ENCODE peak calls at places on chromosomes 4 and X, in nine cellular contexts. C is posterior cingulate gyrus; R is activated CD8-positive, alpha-beta memory T cell treated with anti-CD3 and anti-CD28 coated beads for 24 hours; J is Kasumi-1; S is neural progenitor cell; U is GM12865; M is activated CD4-positive, CD25-positive, alpha-beta regulatory T cell; I is occipital lobe; D is activated B cell treated with CpG ODN at 0.5 μM for 24 hours. F is an unnamed sample.

GRCh38 chrX:19554786-19555185 is 39.5 kb upstream of the MAP3K15 start:
- DNase-seq in M (no peak), D (no peak), C (no peak), S (no peak), I (no peak), J (peak; percentile 27), U (peak; percentile 59), R (no peak), F (no peak)

GRCh38 chrX:97401154-97401553 is 517.4 kb downstream of the RPA4 start:
- DNase-seq in C (no peak), U (peak; percentile 83), S (no peak), R (no peak), I (no peak), M (no peak), J (no peak), D (no peak), F (no peak)

GRCh38 chr4:82429728-82430192 is 502 bp downstream of the HNRNPDL start:
- DNase-seq in M (peak; percentile 85), C (no peak), J (no peak), S (peak; percentile 89), U (no peak), I (peak; percentile 77), R (no peak), D (no peak), F (no peak)

GRCh38 chr4:78971326-78971725 is 32.1 kb upstream of the PAQR3 start:
- DNase-seq in J (no peak), I (no peak), R (no peak), C (no peak), S (no peak), D (no peak), M (no peak), U (no peak), F (no peak)

GRCh38 chrX:111411591-111412371 is at the start of gene DCX:
- DNase-seq in R (no peak), U (no peak), C (no peak), M (no peak), S (peak; percentile 70), D (no peak), J (no peak), I (no peak), F (no peak)

GRCh38 chr4:2256156-2256731 is 5.7 kb downstream of the MXD4 start:
- DNase-seq in U (no peak), M (no peak), I (no peak), J (no peak), R (peak; percentile 47), C (peak; percentile 2), S (no peak), D (peak; percentile 11), F (peak; percentile 9)

GRCh38 chrX:150844016-150844415 is 54.5 kb downstream of the CD99L2 start:
- DNase-seq in U (no peak), C (no peak), M (no peak), I (no peak), R (no peak), S (no peak), J (no peak), D (no peak), F (no peak)

GRCh38 chr4:114040319-114041116 is 61.1 kb upstream of the ARSJ start:
- DNase-seq in D (no peak), I (no peak), S (no peak), C (no peak), M (no peak), R (no peak), U (peak; percentile 65), J (no peak), F (no peak)

GRCh38 chr4:73603854-73604584 is 16.2 kb downstream of the RASSF6 start:
- DNase-seq in D (no peak), C (no peak), J (no peak), U (no peak), R (no peak), M (no peak), I (no peak), S (no peak), F (no peak)

GRCh38 chrX:22060451-22060940 is 28.4 kb downstream of the PHEX start:
- DNase-seq in D (no peak), U (peak; percentile 63), R (no peak), M (no peak), J (peak; percentile 0), S (no peak), C (no peak), I (no peak), F (no peak)

GRCh38 chr4:2248821-2249261 is 6.9 kb upstream of the HAUS3 start:
- DNase-seq in U (peak; percentile 0), R (no peak), S (no peak), C (peak; percentile 1), M (no peak), I (no peak), D (peak; percentile 9), J (no peak), F (no peak)

GRCh38 chr4:38322709-38323108 is 341.3 kb upstream of the KLF3 start:
- DNase-seq in S (no peak), R (no peak), J (no peak), U (no peak), C (no peak), M (no peak), D (no peak), I (no peak), F (no peak)

GRCh38 chrX:11190745-11191510 is 79.8 kb downstream of the HCCS start:
- DNase-seq in M (no peak), S (no peak), I (no peak), C (no peak), D (no peak), J (no peak), U (no peak), R (no peak), F (no peak)

GRCh38 chr4:80507507-80507906 is 172.0 kb downstream of the CFAP299 start:
- DNase-seq in C (no peak), M (no peak), U (peak; percentile 17), I (no peak), S (no peak), J (peak; percentile 18), R (no peak), D (no peak), F (no peak)

GRCh38 chr4:175947117-175947722 is 118.4 kb upstream of the WDR17 start:
- DNase-seq in I (no peak), R (no peak), D (no peak), C (no peak), U (peak; percentile 33), M (no peak), J (peak; percentile 28), S (peak; percentile 6), F (no peak)

F was measured in memory B cell.